ENCODE peak calls at places on chromosomes 3 and 15, in five cellular contexts. K is NCI-H774; D is CD4-positive, alpha-beta memory T cell; X is AG09309; M is mucosa of descending colon. C is an unnamed sample.

GRCh38 chr3:51949121-51949520 is 6.1 kb upstream of the GPR62 start:
- DNase-seq in M (no peak), K (no peak), X (no peak), D (no peak), C (no peak)

GRCh38 chr3:31361391-31362273 is 171.1 kb upstream of the STT3B start:
- DNase-seq in X (peak; percentile 67), K (no peak), M (no peak), D (no peak), C (no peak)

GRCh38 chr3:7707192-7707591 is 794.4 kb upstream of the LMCD1 start:
- DNase-seq in M (no peak), D (no peak), X (no peak), K (peak; percentile 5), C (no peak)

GRCh38 chr3:184203526-184203925 is 17.5 kb downstream of the ABCF3 start:
- DNase-seq in X (no peak), D (no peak), M (no peak), K (no peak), C (no peak)

GRCh38 chr3:24586920-24587319 is 92.3 kb upstream of the THRB start:
- DNase-seq in M (no peak), X (no peak), K (no peak), D (no peak), C (no peak)

GRCh38 chr3:143024351-143024960 is 23.1 kb downstream of the U2SURP start:
- DNase-seq in D (no peak), M (no peak), X (no peak), K (no peak), C (no peak)

GRCh38 chr3:184178522-184179138 is 4.0 kb downstream of the AP2M1 start:
- DNase-seq in D (no peak), M (no peak), X (no peak), K (no peak), C (no peak)

GRCh38 chr15:40439461-40440299 is 1.1 kb upstream of the BAHD1 start:
- DNase-seq in M (peak; percentile 54), K (no peak), X (no peak), D (peak; percentile 19), C (peak; percentile 64)

GRCh38 chr3:37571269-37571668 is 290.4 kb upstream of the CTDSPL start:
- DNase-seq in X (no peak), M (no peak), D (no peak), K (no peak), C (no peak)

GRCh38 chr3:21508244-21508643 is 242.8 kb downstream of the ZNF385D start:
- DNase-seq in X (no peak), K (no peak), D (no peak), M (no peak), C (no peak)

GRCh38 chr15:67880651-67881182 is 40.9 kb upstream of the RNU6-1 start:
- DNase-seq in X (no peak), K (no peak), M (peak; percentile 29), D (no peak), C (no peak)

GRCh38 chr3:58613236-58614132 is 36.3 kb upstream of the FAM107A start:
- DNase-seq in D (no peak), K (no peak), M (no peak), X (no peak), C (no peak)

GRCh38 chr3:14535616-14536015 is 4.5 kb downstream of the GRIP2 start:
- DNase-seq in D (no peak), M (no peak), X (no peak), K (no peak), C (no peak)

GRCh38 chr3:38348903-38349302 is 2.3 kb downstream of the XYLB start:
- DNase-seq in K (no peak), M (no peak), D (no peak), X (no peak), C (no peak)

GRCh38 chr3:156899951-156900350 is 73.8 kb downstream of the LEKR1 start:
- DNase-seq in K (no peak), D (no peak), M (no peak), X (peak; percentile 34), C (no peak)

GRCh38 chr3:155019576-155019975 is 60.5 kb upstream of the MME start:
- DNase-seq in K (no peak), X (no peak), M (peak; percentile 67), D (no peak), C (no peak)

GRCh38 chr3:168249048-168249538 is 153.4 kb upstream of the GOLIM4 start:
- DNase-seq in M (no peak), X (no peak), K (peak; percentile 65), D (no peak), C (peak; percentile 68)

GRCh38 chr15:98075441-98075840 is 114.9 kb downstream of the ARRDC4 start:
- DNase-seq in D (no peak), X (no peak), K (no peak), M (no peak), C (no peak)

GRCh38 chr15:27757050-27757449 is 342.1 kb downstream of the OCA2 start:
- DNase-seq in X (no peak), D (no peak), M (no peak), K (no peak), C (no peak)

GRCh38 chr3:126682046-126682445 is 22.0 kb upstream of the CHCHD6 start:
- DNase-seq in D (no peak), X (no peak), K (no peak), M (no peak), C (no peak)

GRCh38 chr15:48617619-48618018 is 27.9 kb downstream of the FBN1 start:
- DNase-seq in X (peak; percentile 70), D (no peak), K (no peak), M (peak; percentile 28), C (no peak)

GRCh38 chr15:39462691-39463090 is 118.2 kb upstream of the THBS1 start:
- DNase-seq in X (no peak), D (no peak), M (no peak), K (no peak), C (no peak)

GRCh38 chr15:60905587-60905986 is 323.5 kb downstream of the RORA start:
- DNase-seq in K (no peak), D (peak; percentile 39), X (no peak), M (peak; percentile 14), C (no peak)

GRCh38 chr3:38643090-38643489 is 6.4 kb downstream of the SCN5A start:
- DNase-seq in X (no peak), K (no peak), D (no peak), M (no peak), C (no peak)

GRCh38 chr3:101928890-101929289 is 79.6 kb downstream of the NFKBIZ start:
- DNase-seq in D (no peak), K (no peak), M (no peak), X (no peak), C (no peak)

GRCh38 chr3:124850633-124851032 is 36.5 kb downstream of the ITGB5 start:
- DNase-seq in K (no peak), M (no peak), X (no peak), D (no peak), C (no peak)

GRCh38 chr3:187798126-187798525 is 52.9 kb upstream of the BCL6 start:
- DNase-seq in X (no peak), D (no peak), M (no peak), K (no peak), C (no peak)

GRCh38 chr3:144564011-144564410 is 592.4 kb downstream of the DIPK2A start:
- DNase-seq in D (no peak), M (no peak), X (no peak), K (no peak), C (no peak)

GRCh38 chr15:42359249-42359648 is at the start of gene CAPN3:
- DNase-seq in K (no peak), X (no peak), D (no peak), M (no peak), C (no peak)

GRCh38 chr15:66389098-66389858 is 2.6 kb downstream of the MAP2K1 start:
- DNase-seq in D (peak; percentile 30), K (no peak), M (no peak), X (no peak), C (no peak)

GRCh38 chr3:48685603-48686511 is at the start of gene NCKIPSD:
- DNase-seq in X (no peak), D (peak; percentile 90), K (peak; percentile 56), M (peak; percentile 96), C (peak; percentile 99)

GRCh38 chr3:193317901-193318300 is 60.7 kb downstream of the ATP13A5 start:
- DNase-seq in D (no peak), M (no peak), X (no peak), K (no peak), C (no peak)

C was measured in GM13976.